ENCODE peak calls at places on chromosomes 5 and 9, in four cellular contexts. One of them, this sample, is unnamed.

GRCh38 chr5:76763136-76763535 is 47.2 kb downstream of the F2R start:
- DNase-seq in iris pigment epithelial cell: no peak
- DNase-seq in bronchial epithelial cell: peak
- DNase-seq in NT2/D1: no peak
- DNase-seq in this sample: no peak

GRCh38 chr9:87387351-87388055 is 110.2 kb upstream of the DAPK1 start:
- DNase-seq in iris pigment epithelial cell: peak
- DNase-seq in NT2/D1: no peak
- DNase-seq in bronchial epithelial cell: peak
- DNase-seq in this sample: no peak

GRCh38 chr5:96247097-96247675 is 185.9 kb downstream of the PCSK1 start:
- DNase-seq in iris pigment epithelial cell: no peak
- DNase-seq in bronchial epithelial cell: peak
- DNase-seq in NT2/D1: no peak
- DNase-seq in this sample: peak

GRCh38 chr5:159749146-159749545 is 167.1 kb upstream of the ADRA1B start:
- DNase-seq in NT2/D1: no peak
- DNase-seq in bronchial epithelial cell: peak
- DNase-seq in iris pigment epithelial cell: no peak
- DNase-seq in this sample: no peak

GRCh38 chr9:21993893-21994525 is at the start of gene CDKN2A:
- DNase-seq in NT2/D1: no peak
- DNase-seq in iris pigment epithelial cell: peak
- DNase-seq in bronchial epithelial cell: no peak
- DNase-seq in this sample: no peak

GRCh38 chr9:97293207-97293721 is 14.2 kb upstream of the CCDC180 start:
- DNase-seq in iris pigment epithelial cell: peak
- DNase-seq in NT2/D1: no peak
- DNase-seq in bronchial epithelial cell: no peak
- DNase-seq in this sample: no peak

GRCh38 chr5:80668016-80668969 is 13.5 kb upstream of the DHFR start:
- DNase-seq in bronchial epithelial cell: no peak
- DNase-seq in iris pigment epithelial cell: no peak
- DNase-seq in NT2/D1: no peak
- DNase-seq in this sample: peak

GRCh38 chr5:131305906-131306305 is 42.1 kb downstream of the CDC42SE2 start:
- DNase-seq in bronchial epithelial cell: peak
- DNase-seq in NT2/D1: no peak
- DNase-seq in iris pigment epithelial cell: peak
- DNase-seq in this sample: no peak

GRCh38 chr5:152676177-152676576 is 271.1 kb upstream of the NMUR2 start:
- DNase-seq in NT2/D1: no peak
- DNase-seq in bronchial epithelial cell: no peak
- DNase-seq in iris pigment epithelial cell: no peak
- DNase-seq in this sample: no peak

GRCh38 chr9:12085401-12085800 is 607.8 kb upstream of the TYRP1 start:
- DNase-seq in bronchial epithelial cell: no peak
- DNase-seq in NT2/D1: no peak
- DNase-seq in iris pigment epithelial cell: no peak
- DNase-seq in this sample: no peak

GRCh38 chr9:132181796-132182521 is 20.1 kb downstream of the NTNG2 start:
- DNase-seq in iris pigment epithelial cell: no peak
- DNase-seq in NT2/D1: no peak
- DNase-seq in bronchial epithelial cell: no peak
- DNase-seq in this sample: no peak

GRCh38 chr5:159174511-159175168 is 34.7 kb downstream of the RNF145 start:
- DNase-seq in bronchial epithelial cell: no peak
- DNase-seq in NT2/D1: no peak
- DNase-seq in iris pigment epithelial cell: peak
- DNase-seq in this sample: no peak

GRCh38 chr5:150619359-150620230 is 20.9 kb upstream of the SYNPO start:
- DNase-seq in iris pigment epithelial cell: peak
- DNase-seq in bronchial epithelial cell: no peak
- DNase-seq in NT2/D1: no peak
- DNase-seq in this sample: no peak

GRCh38 chr9:37198034-37198718 is 77.8 kb downstream of the ZCCHC7 start:
- DNase-seq in bronchial epithelial cell: no peak
- DNase-seq in iris pigment epithelial cell: no peak
- DNase-seq in NT2/D1: no peak
- DNase-seq in this sample: no peak

GRCh38 chr9:28365736-28366135 is 792.5 kb upstream of the C9orf72 start:
- DNase-seq in bronchial epithelial cell: peak
- DNase-seq in NT2/D1: no peak
- DNase-seq in iris pigment epithelial cell: peak
- DNase-seq in this sample: no peak

GRCh38 chr9:129500166-129500862 is 120.6 kb downstream of the C9orf50 start:
- DNase-seq in NT2/D1: peak
- DNase-seq in iris pigment epithelial cell: peak
- DNase-seq in bronchial epithelial cell: no peak
- DNase-seq in this sample: no peak

GRCh38 chr5:1215320-1216096 is 9.7 kb upstream of the SLC6A18 start:
- DNase-seq in bronchial epithelial cell: no peak
- DNase-seq in NT2/D1: no peak
- DNase-seq in iris pigment epithelial cell: no peak
- DNase-seq in this sample: no peak

GRCh38 chr5:71877511-71877910 is 158.4 kb downstream of the CARTPT start:
- DNase-seq in iris pigment epithelial cell: no peak
- DNase-seq in bronchial epithelial cell: no peak
- DNase-seq in NT2/D1: no peak
- DNase-seq in this sample: no peak

GRCh38 chr5:10320793-10321192 is 13.1 kb upstream of the CMBL start:
- DNase-seq in NT2/D1: no peak
- DNase-seq in bronchial epithelial cell: no peak
- DNase-seq in iris pigment epithelial cell: no peak
- DNase-seq in this sample: no peak

GRCh38 chr5:159106569-159107282 is 7.0 kb upstream of the EBF1 start:
- DNase-seq in bronchial epithelial cell: peak
- DNase-seq in iris pigment epithelial cell: peak
- DNase-seq in NT2/D1: no peak
- DNase-seq in this sample: peak

This sample was measured in globus pallidus.